ENCODE peak calls at places on chromosomes 16 and 17, in eight cellular contexts. One of them, this sample, is unnamed.

GRCh38 chr16:75624921-75625334 is 1.8 kb upstream of the ADAT1 start:
- DNase-seq in HepG2: peak; percentile 41
- DNase-seq in NCI-H1105: no peak
- DNase-seq in stimulated activated CD4-positive, alpha-beta T cell treated with anti-CD3 and anti-CD28 coated beads, Interleukin-4, amount 100 ng/mL, for 4 hours: no peak
- DNase-seq in transverse colon: no peak
- DNase-seq in mucosa of descending colon: no peak
- DNase-seq in neuronal stem cell: no peak
- DNase-seq in T-helper 1 cell: no peak
- DNase-seq in this sample: peak; percentile 32

GRCh38 chr16:68230956-68231355 is 5.0 kb downstream of the ESRP2 start:
- DNase-seq in transverse colon: no peak
- DNase-seq in mucosa of descending colon: no peak
- DNase-seq in NCI-H1105: no peak
- DNase-seq in HepG2: no peak
- DNase-seq in neuronal stem cell: no peak
- DNase-seq in T-helper 1 cell: no peak
- DNase-seq in stimulated activated CD4-positive, alpha-beta T cell treated with anti-CD3 and anti-CD28 coated beads, Interleukin-4, amount 100 ng/mL, for 4 hours: no peak
- DNase-seq in this sample: no peak

GRCh38 chr16:57507414-57508083 is 21.3 kb upstream of the DOK4 start:
- DNase-seq in neuronal stem cell: no peak
- DNase-seq in T-helper 1 cell: no peak
- DNase-seq in HepG2: no peak
- DNase-seq in transverse colon: no peak
- DNase-seq in stimulated activated CD4-positive, alpha-beta T cell treated with anti-CD3 and anti-CD28 coated beads, Interleukin-4, amount 100 ng/mL, for 4 hours: no peak
- DNase-seq in mucosa of descending colon: no peak
- DNase-seq in NCI-H1105: peak; percentile 32
- DNase-seq in this sample: no peak

GRCh38 chr17:18257747-18258355 is 687 bp downstream of the FLII start:
- DNase-seq in mucosa of descending colon: peak; percentile 84
- DNase-seq in neuronal stem cell: no peak
- DNase-seq in HepG2: peak; percentile 53
- DNase-seq in NCI-H1105: peak; percentile 40
- DNase-seq in transverse colon: peak; percentile 86
- DNase-seq in stimulated activated CD4-positive, alpha-beta T cell treated with anti-CD3 and anti-CD28 coated beads, Interleukin-4, amount 100 ng/mL, for 4 hours: peak; percentile 37
- DNase-seq in T-helper 1 cell: peak; percentile 36
- DNase-seq in this sample: peak; percentile 70

GRCh38 chr17:82299452-82299851 is 18.0 kb downstream of the CD7 start:
- DNase-seq in neuronal stem cell: no peak
- DNase-seq in stimulated activated CD4-positive, alpha-beta T cell treated with anti-CD3 and anti-CD28 coated beads, Interleukin-4, amount 100 ng/mL, for 4 hours: no peak
- DNase-seq in NCI-H1105: no peak
- DNase-seq in T-helper 1 cell: peak; percentile 33
- DNase-seq in mucosa of descending colon: peak; percentile 35
- DNase-seq in transverse colon: no peak
- DNase-seq in HepG2: no peak
- DNase-seq in this sample: no peak

GRCh38 chr16:30600215-30600614 is 10.0 kb downstream of the ZNF689 start:
- DNase-seq in HepG2: no peak
- DNase-seq in neuronal stem cell: no peak
- DNase-seq in T-helper 1 cell: no peak
- DNase-seq in mucosa of descending colon: no peak
- DNase-seq in NCI-H1105: no peak
- DNase-seq in stimulated activated CD4-positive, alpha-beta T cell treated with anti-CD3 and anti-CD28 coated beads, Interleukin-4, amount 100 ng/mL, for 4 hours: no peak
- DNase-seq in transverse colon: no peak
- DNase-seq in this sample: no peak

GRCh38 chr16:14301150-14302030 is 230.3 kb downstream of the MRTFB start:
- DNase-seq in T-helper 1 cell: no peak
- DNase-seq in HepG2: peak; percentile 49
- DNase-seq in neuronal stem cell: no peak
- DNase-seq in stimulated activated CD4-positive, alpha-beta T cell treated with anti-CD3 and anti-CD28 coated beads, Interleukin-4, amount 100 ng/mL, for 4 hours: no peak
- DNase-seq in mucosa of descending colon: peak; percentile 44
- DNase-seq in transverse colon: peak; percentile 38
- DNase-seq in NCI-H1105: no peak
- DNase-seq in this sample: no peak

GRCh38 chr17:30599424-30600061 is 122.3 kb downstream of the GOSR1 start:
- DNase-seq in T-helper 1 cell: no peak
- DNase-seq in NCI-H1105: no peak
- DNase-seq in transverse colon: peak; percentile 13
- DNase-seq in neuronal stem cell: no peak
- DNase-seq in mucosa of descending colon: peak; percentile 37
- DNase-seq in HepG2: no peak
- DNase-seq in stimulated activated CD4-positive, alpha-beta T cell treated with anti-CD3 and anti-CD28 coated beads, Interleukin-4, amount 100 ng/mL, for 4 hours: no peak
- DNase-seq in this sample: no peak

GRCh38 chr16:58709338-58709737 is 24.8 kb upstream of the SLC38A7 start:
- DNase-seq in neuronal stem cell: no peak
- DNase-seq in NCI-H1105: no peak
- DNase-seq in transverse colon: no peak
- DNase-seq in mucosa of descending colon: no peak
- DNase-seq in stimulated activated CD4-positive, alpha-beta T cell treated with anti-CD3 and anti-CD28 coated beads, Interleukin-4, amount 100 ng/mL, for 4 hours: no peak
- DNase-seq in HepG2: no peak
- DNase-seq in T-helper 1 cell: no peak
- DNase-seq in this sample: no peak

GRCh38 chr16:85392756-85393673 is 220.1 kb upstream of the GSE1 start:
- DNase-seq in stimulated activated CD4-positive, alpha-beta T cell treated with anti-CD3 and anti-CD28 coated beads, Interleukin-4, amount 100 ng/mL, for 4 hours: no peak
- DNase-seq in neuronal stem cell: no peak
- DNase-seq in transverse colon: no peak
- DNase-seq in T-helper 1 cell: no peak
- DNase-seq in mucosa of descending colon: peak; percentile 25
- DNase-seq in HepG2: no peak
- DNase-seq in NCI-H1105: no peak
- DNase-seq in this sample: no peak

GRCh38 chr17:78130439-78131101 is at the start of gene TMC8:
- DNase-seq in transverse colon: peak; percentile 72
- DNase-seq in stimulated activated CD4-positive, alpha-beta T cell treated with anti-CD3 and anti-CD28 coated beads, Interleukin-4, amount 100 ng/mL, for 4 hours: peak; percentile 44
- DNase-seq in NCI-H1105: no peak
- DNase-seq in neuronal stem cell: no peak
- DNase-seq in T-helper 1 cell: peak; percentile 94
- DNase-seq in mucosa of descending colon: peak; percentile 64
- DNase-seq in HepG2: peak; percentile 59
- DNase-seq in this sample: no peak

GRCh38 chr17:48646183-48647102 is 20.3 kb upstream of the HOXB9 start:
- DNase-seq in HepG2: no peak
- DNase-seq in mucosa of descending colon: peak; percentile 90
- DNase-seq in NCI-H1105: peak; percentile 40
- DNase-seq in T-helper 1 cell: no peak
- DNase-seq in stimulated activated CD4-positive, alpha-beta T cell treated with anti-CD3 and anti-CD28 coated beads, Interleukin-4, amount 100 ng/mL, for 4 hours: peak; percentile 18
- DNase-seq in transverse colon: peak; percentile 82
- DNase-seq in neuronal stem cell: no peak
- DNase-seq in this sample: no peak

GRCh38 chr16:89646906-89647305 is 10.6 kb downstream of the CHMP1A start:
- DNase-seq in mucosa of descending colon: no peak
- DNase-seq in transverse colon: no peak
- DNase-seq in NCI-H1105: no peak
- DNase-seq in HepG2: no peak
- DNase-seq in T-helper 1 cell: no peak
- DNase-seq in neuronal stem cell: no peak
- DNase-seq in stimulated activated CD4-positive, alpha-beta T cell treated with anti-CD3 and anti-CD28 coated beads, Interleukin-4, amount 100 ng/mL, for 4 hours: no peak
- DNase-seq in this sample: no peak

GRCh38 chr16:86288716-86289294 is 221.5 kb upstream of the FOXF1 start:
- DNase-seq in stimulated activated CD4-positive, alpha-beta T cell treated with anti-CD3 and anti-CD28 coated beads, Interleukin-4, amount 100 ng/mL, for 4 hours: no peak
- DNase-seq in mucosa of descending colon: no peak
- DNase-seq in HepG2: no peak
- DNase-seq in NCI-H1105: no peak
- DNase-seq in neuronal stem cell: no peak
- DNase-seq in T-helper 1 cell: no peak
- DNase-seq in transverse colon: no peak
- DNase-seq in this sample: no peak

GRCh38 chr17:72609501-72609900 is 483.0 kb downstream of the SLC39A11 start:
- DNase-seq in stimulated activated CD4-positive, alpha-beta T cell treated with anti-CD3 and anti-CD28 coated beads, Interleukin-4, amount 100 ng/mL, for 4 hours: no peak
- DNase-seq in HepG2: no peak
- DNase-seq in transverse colon: peak; percentile 67
- DNase-seq in T-helper 1 cell: no peak
- DNase-seq in neuronal stem cell: no peak
- DNase-seq in mucosa of descending colon: no peak
- DNase-seq in NCI-H1105: no peak
- DNase-seq in this sample: no peak

GRCh38 chr17:64226132-64226531 is 36.9 kb downstream of the TEX2 start:
- DNase-seq in stimulated activated CD4-positive, alpha-beta T cell treated with anti-CD3 and anti-CD28 coated beads, Interleukin-4, amount 100 ng/mL, for 4 hours: no peak
- DNase-seq in mucosa of descending colon: no peak
- DNase-seq in HepG2: no peak
- DNase-seq in neuronal stem cell: no peak
- DNase-seq in T-helper 1 cell: no peak
- DNase-seq in transverse colon: no peak
- DNase-seq in NCI-H1105: no peak
- DNase-seq in this sample: no peak

This sample was measured in HuH-7.